ENCODE peak calls at places on chromosome 10, in nine cellular contexts. E is astrocyte; A is T-helper 9 cell; G is left cardiac atrium; Y is posterior vena cava; K is naive thymus-derived CD8-positive, alpha-beta T cell; V is NCI-H1105 treated with DMSO at 0.1 percent for 48 hours; M is GM12865; N is body of pancreas. L is an unnamed sample.

GRCh38 chr10:131810036-131810804 is 90.6 kb upstream of the PPP2R2D start:
- DNase-seq in E (no peak), A (no peak), G (no peak), Y (no peak), K (no peak), V (no peak), M (no peak), N (no peak), L (peak)

GRCh38 chr10:3107426-3107961 is 40.1 kb downstream of the PFKP start:
- DNase-seq in E (peak), A (no peak), G (peak), Y (peak), K (no peak), V (no peak), M (no peak), N (peak), L (peak)

GRCh38 chr10:93300518-93300917 is 181.6 kb downstream of the MYOF start:
- DNase-seq in E (no peak), A (no peak), G (no peak), Y (no peak), K (no peak), V (no peak), M (no peak), N (no peak), L (no peak)

GRCh38 chr10:100697070-100697469 is 48.3 kb upstream of the PAX2 start:
- DNase-seq in E (peak), A (no peak), G (peak), Y (no peak), K (no peak), V (no peak), M (peak), N (peak), L (no peak)

GRCh38 chr10:71568896-71569492 is 150.6 kb downstream of the C10orf105 start:
- DNase-seq in E (no peak), A (no peak), G (no peak), Y (no peak), K (no peak), V (no peak), M (no peak), N (no peak), L (no peak)

GRCh38 chr10:65340340-65340739 is 1585.5 kb upstream of the LRRTM3 start:
- DNase-seq in E (no peak), A (no peak), G (no peak), Y (no peak), K (no peak), V (no peak), M (no peak), N (no peak), L (no peak)

GRCh38 chr10:119770928-119771327 is 45.1 kb downstream of the INPP5F start:
- DNase-seq in E (peak), A (no peak), G (no peak), Y (no peak), K (no peak), V (no peak), M (no peak), N (no peak), L (no peak)

GRCh38 chr10:43852141-43852540 is 203.5 kb upstream of the ZNF32 start:
- DNase-seq in E (no peak), A (no peak), G (no peak), Y (no peak), K (no peak), V (no peak), M (no peak), N (peak), L (no peak)

GRCh38 chr10:31350891-31351290 is 31.9 kb downstream of the ZEB1 start:
- DNase-seq in E (no peak), A (no peak), G (no peak), Y (no peak), K (no peak), V (no peak), M (no peak), N (no peak), L (no peak)

GRCh38 chr10:32947586-32947985 is 10.4 kb downstream of the ITGB1 start:
- DNase-seq in E (no peak), A (no peak), G (no peak), Y (no peak), K (no peak), V (no peak), M (no peak), N (no peak), L (no peak)

GRCh38 chr10:33136781-33137180 is 178.8 kb upstream of the ITGB1 start:
- DNase-seq in E (peak), A (no peak), G (no peak), Y (no peak), K (no peak), V (no peak), M (no peak), N (no peak), L (no peak)

GRCh38 chr10:88886557-88886956 is 6.5 kb downstream of the STAMBPL1 start:
- DNase-seq in E (no peak), A (no peak), G (no peak), Y (no peak), K (no peak), V (no peak), M (peak), N (no peak), L (no peak)

GRCh38 chr10:90935581-90936292 is 14.8 kb upstream of the ANKRD1 start:
- DNase-seq in E (peak), A (no peak), G (peak), Y (no peak), K (no peak), V (no peak), M (no peak), N (no peak), L (no peak)

GRCh38 chr10:4260483-4260882 is 475.5 kb upstream of the KLF6 start:
- DNase-seq in E (peak), A (no peak), G (no peak), Y (no peak), K (no peak), V (no peak), M (no peak), N (no peak), L (no peak)

GRCh38 chr10:86401588-86402282 is 35.1 kb upstream of the GRID1 start:
- DNase-seq in E (no peak), A (no peak), G (peak), Y (no peak), K (peak), V (no peak), M (no peak), N (peak), L (no peak)

GRCh38 chr10:49598986-49599385 is 11.1 kb upstream of the SLC18A3 start:
- DNase-seq in E (no peak), A (no peak), G (no peak), Y (no peak), K (no peak), V (no peak), M (no peak), N (no peak), L (no peak)

GRCh38 chr10:132632851-132633684 is 95.5 kb downstream of the INPP5A start:
- DNase-seq in E (peak), A (no peak), G (peak), Y (peak), K (no peak), V (no peak), M (no peak), N (peak), L (peak)

GRCh38 chr10:82249141-82249540 is 374.1 kb downstream of the NRG3 start:
- DNase-seq in E (no peak), A (no peak), G (no peak), Y (no peak), K (no peak), V (no peak), M (no peak), N (no peak), L (no peak)

GRCh38 chr10:71396714-71397339 is at the start of gene CDH23:
- DNase-seq in E (no peak), A (no peak), G (peak), Y (no peak), K (no peak), V (peak), M (no peak), N (peak), L (peak)

GRCh38 chr10:6121144-6121543 is 32.3 kb downstream of the RBM17 start:
- DNase-seq in E (no peak), A (no peak), G (no peak), Y (no peak), K (no peak), V (no peak), M (no peak), N (no peak), L (no peak)

L was measured in aorta.